ENCODE peak calls at places on chromosomes 1 and 21, in nine cellular contexts. F is heart right ventricle; P is dermis microvascular lymphatic vessel endothelial cell; N is cardiac fibroblast; K is stimulated activated CD4-positive, alpha-beta T cell treated with anti-CD3 and anti-CD28 coated beads, Interleukin-12 subunit alpha, Interleukin-12 subunit beta, amount 100 ng/mL, for 4 hours; T is HEK293T; D is caudate nucleus; A is osteocyte; S is choroid plexus epithelial cell. V is an unnamed sample.

GRCh38 chr1:183881387-183882084 is 76.6 kb downstream of the RGL1 start:
- DNase-seq in F (peak), P (peak), N (peak), K (no peak), T (peak), D (peak), A (no peak), S (peak), V (peak)

GRCh38 chr1:155069551-155070391 is 6.2 kb downstream of the EFNA4 start:
- DNase-seq in F (no peak), P (no peak), N (no peak), K (no peak), T (no peak), D (no peak), A (no peak), S (no peak), V (no peak)

GRCh38 chr1:85569122-85569521 is 11.4 kb upstream of the CCN1 start:
- DNase-seq in F (no peak), P (peak), N (peak), K (no peak), T (no peak), D (no peak), A (no peak), S (peak), V (no peak)

GRCh38 chr1:155334980-155335379 is 14.3 kb downstream of the RUSC1 start:
- DNase-seq in F (no peak), P (no peak), N (no peak), K (no peak), T (no peak), D (no peak), A (no peak), S (no peak), V (no peak)

GRCh38 chr1:7555391-7556185 is 215.5 kb upstream of the VAMP3 start:
- DNase-seq in F (no peak), P (no peak), N (no peak), K (no peak), T (no peak), D (no peak), A (no peak), S (no peak), V (no peak)

GRCh38 chr1:192386051-192386650 is 69.4 kb downstream of the RGS21 start:
- DNase-seq in F (no peak), P (no peak), N (no peak), K (no peak), T (no peak), D (no peak), A (no peak), S (no peak), V (no peak)

GRCh38 chr1:24111998-24112380 is at the start of gene MYOM3:
- DNase-seq in F (peak), P (no peak), N (no peak), K (no peak), T (no peak), D (no peak), A (no peak), S (no peak), V (no peak)

GRCh38 chr21:26850116-26850643 is 5.0 kb upstream of the ADAMTS1 start:
- DNase-seq in F (no peak), P (peak), N (peak), K (no peak), T (no peak), D (no peak), A (no peak), S (peak), V (no peak)

GRCh38 chr1:26035959-26036755 is 9.8 kb downstream of the SLC30A2 start:
- DNase-seq in F (peak), P (peak), N (peak), K (peak), T (peak), D (peak), A (peak), S (peak), V (peak)

GRCh38 chr1:209249785-209250441 is 333.6 kb upstream of the CAMK1G start:
- DNase-seq in F (no peak), P (no peak), N (no peak), K (no peak), T (no peak), D (no peak), A (no peak), S (no peak), V (no peak)

GRCh38 chr1:8816306-8816705 is 1.1 kb downstream of the RERE start:
- DNase-seq in F (no peak), P (peak), N (peak), K (no peak), T (no peak), D (no peak), A (no peak), S (peak), V (no peak)

GRCh38 chr1:212060632-212061472 is 25.3 kb downstream of the DTL start:
- DNase-seq in F (no peak), P (no peak), N (no peak), K (no peak), T (no peak), D (no peak), A (no peak), S (no peak), V (no peak)

GRCh38 chr1:31664528-31664927 is 19.9 kb upstream of the PEF1 start:
- DNase-seq in F (no peak), P (no peak), N (no peak), K (no peak), T (no peak), D (no peak), A (no peak), S (no peak), V (no peak)

GRCh38 chr1:58841455-58841854 is 57.6 kb upstream of the JUN start:
- DNase-seq in F (no peak), P (peak), N (no peak), K (no peak), T (peak), D (no peak), A (no peak), S (no peak), V (no peak)

GRCh38 chr1:73577206-73577605 is 620.8 kb downstream of the LRRIQ3 start:
- DNase-seq in F (no peak), P (no peak), N (no peak), K (no peak), T (no peak), D (no peak), A (no peak), S (no peak), V (no peak)

GRCh38 chr1:201626629-201627275 is 87.8 kb downstream of the NAV1 start:
- DNase-seq in F (no peak), P (no peak), N (peak), K (no peak), T (no peak), D (no peak), A (no peak), S (no peak), V (no peak)

GRCh38 chr1:184039126-184039525 is 1.6 kb upstream of the COLGALT2 start:
- DNase-seq in F (no peak), P (no peak), N (no peak), K (no peak), T (no peak), D (no peak), A (no peak), S (no peak), V (no peak)

GRCh38 chr1:17930635-17931034 is 175.5 kb downstream of the ACTL8 start:
- DNase-seq in F (peak), P (no peak), N (no peak), K (no peak), T (no peak), D (no peak), A (no peak), S (no peak), V (no peak)

GRCh38 chr1:26126321-26127084 is 14.9 kb downstream of the PDIK1L start:
- DNase-seq in F (no peak), P (no peak), N (peak), K (no peak), T (no peak), D (no peak), A (peak), S (peak), V (no peak)

GRCh38 chr1:221074325-221074724 is 195.1 kb downstream of the HLX start:
- DNase-seq in F (no peak), P (no peak), N (peak), K (no peak), T (no peak), D (no peak), A (no peak), S (peak), V (no peak)

GRCh38 chr1:67053785-67054759 is at the start of gene SLC35D1:
- DNase-seq in F (peak), P (peak), N (peak), K (peak), T (peak), D (peak), A (peak), S (peak), V (peak)

GRCh38 chr1:180585994-180586359 is 27.2 kb downstream of the OVAAL start:
- DNase-seq in F (no peak), P (no peak), N (no peak), K (no peak), T (no peak), D (no peak), A (no peak), S (no peak), V (no peak)

V was measured in HS-5.